ENCODE peak calls at places on chromosomes 12 and 14, in nine cellular contexts. One of them, this sample, is unnamed. For H3K4me1, the result is how much of the 10 kb centered on the place peaks cover.

GRCh38 chr12:67356400-67356799 is 87.2 kb downstream of the CAND1 start:
- DNase-seq in transverse colon: no peak
- DNase-seq in SK-N-SH: no peak
- DNase-seq in uterus: no peak
- DNase-seq in thoracic aorta: no peak
- DNase-seq in testis: no peak
- DNase-seq in colonic mucosa: no peak
- DNase-seq in heart left ventricle: no peak
- DNase-seq in endothelial cell of umbilical vein: no peak
- DNase-seq in this sample: no peak

GRCh38 chr12:2973566-2973965 is 14.4 kb downstream of the TEAD4 start:
- DNase-seq in testis: no peak
- DNase-seq in transverse colon: no peak
- DNase-seq in endothelial cell of umbilical vein: no peak
- DNase-seq in thoracic aorta: no peak
- DNase-seq in colonic mucosa: no peak
- DNase-seq in SK-N-SH: no peak
- DNase-seq in heart left ventricle: no peak
- DNase-seq in uterus: no peak
- DNase-seq in this sample: no peak

GRCh38 chr12:2492166-2492705 is 302.5 kb upstream of the FKBP4 start:
- DNase-seq in colonic mucosa: no peak
- DNase-seq in thoracic aorta: no peak
- DNase-seq in transverse colon: no peak
- DNase-seq in heart left ventricle: no peak
- DNase-seq in testis: no peak
- DNase-seq in SK-N-SH: no peak
- DNase-seq in uterus: no peak
- DNase-seq in endothelial cell of umbilical vein: no peak
- DNase-seq in this sample: no peak

GRCh38 chr14:99274346-99275221 is 2.6 kb upstream of the BCL11B start:
- DNase-seq in thoracic aorta: no peak
- DNase-seq in testis: peak
- DNase-seq in SK-N-SH: peak
- DNase-seq in transverse colon: peak
- DNase-seq in heart left ventricle: peak
- DNase-seq in endothelial cell of umbilical vein: peak
- DNase-seq in uterus: no peak
- DNase-seq in colonic mucosa: peak
- DNase-seq in this sample: no peak

GRCh38 chr14:82451675-82452074 is 918.0 kb upstream of the SEL1L start:
- DNase-seq in SK-N-SH: no peak
- DNase-seq in endothelial cell of umbilical vein: no peak
- DNase-seq in uterus: no peak
- DNase-seq in thoracic aorta: no peak
- DNase-seq in colonic mucosa: no peak
- DNase-seq in testis: no peak
- DNase-seq in heart left ventricle: no peak
- DNase-seq in transverse colon: no peak
- DNase-seq in this sample: no peak

GRCh38 chr14:26290007-26290530 is 307.8 kb downstream of the NOVA1 start:
- DNase-seq in uterus: no peak
- DNase-seq in transverse colon: no peak
- DNase-seq in thoracic aorta: no peak
- DNase-seq in endothelial cell of umbilical vein: no peak
- DNase-seq in SK-N-SH: no peak
- DNase-seq in colonic mucosa: no peak
- DNase-seq in heart left ventricle: no peak
- DNase-seq in testis: no peak
- DNase-seq in this sample: no peak

GRCh38 chr14:56002876-56003625 is 115.2 kb upstream of the PELI2 start:
- DNase-seq in testis: no peak
- DNase-seq in SK-N-SH: no peak
- DNase-seq in heart left ventricle: no peak
- DNase-seq in endothelial cell of umbilical vein: no peak
- DNase-seq in colonic mucosa: no peak
- DNase-seq in thoracic aorta: no peak
- DNase-seq in uterus: no peak
- DNase-seq in transverse colon: no peak
- DNase-seq in this sample: no peak

GRCh38 chr12:14395059-14395778 is 29.7 kb downstream of the ATF7IP start:
- DNase-seq in testis: no peak
- DNase-seq in uterus: no peak
- DNase-seq in endothelial cell of umbilical vein: no peak
- DNase-seq in thoracic aorta: no peak
- DNase-seq in colonic mucosa: no peak
- DNase-seq in heart left ventricle: no peak
- DNase-seq in transverse colon: no peak
- DNase-seq in SK-N-SH: no peak
- DNase-seq in this sample: no peak

GRCh38 chr14:103696027-103696402 is 19.2 kb downstream of the XRCC3 start:
- DNase-seq in testis: no peak
- DNase-seq in SK-N-SH: peak
- DNase-seq in colonic mucosa: no peak
- DNase-seq in thoracic aorta: no peak
- DNase-seq in transverse colon: no peak
- DNase-seq in heart left ventricle: peak
- DNase-seq in endothelial cell of umbilical vein: no peak
- DNase-seq in uterus: no peak
- DNase-seq in this sample: no peak

GRCh38 chr14:90060312-90060964 is 1.4 kb upstream of the KCNK13 start:
- DNase-seq in thoracic aorta: no peak
- DNase-seq in heart left ventricle: peak
- DNase-seq in SK-N-SH: peak
- DNase-seq in uterus: no peak
- DNase-seq in testis: peak
- DNase-seq in colonic mucosa: peak
- DNase-seq in transverse colon: peak
- DNase-seq in endothelial cell of umbilical vein: peak
- DNase-seq in this sample: no peak

GRCh38 chr14:73452341-73453191 is 5.8 kb downstream of the NUMB start:
- DNase-seq in testis: no peak
- DNase-seq in transverse colon: no peak
- DNase-seq in uterus: no peak
- DNase-seq in colonic mucosa: no peak
- DNase-seq in heart left ventricle: no peak
- DNase-seq in SK-N-SH: no peak
- DNase-seq in thoracic aorta: no peak
- DNase-seq in endothelial cell of umbilical vein: peak
- DNase-seq in this sample: no peak

GRCh38 chr12:56448860-56449621 is at the start of gene TIMELESS:
- DNase-seq in uterus: peak
- DNase-seq in SK-N-SH: peak
- DNase-seq in colonic mucosa: peak
- DNase-seq in endothelial cell of umbilical vein: peak
- DNase-seq in heart left ventricle: peak
- DNase-seq in transverse colon: peak
- DNase-seq in thoracic aorta: peak
- DNase-seq in testis: peak
- DNase-seq in this sample: peak

GRCh38 chr14:77391441-77391840 is 14.3 kb downstream of the SAMD15 start:
- DNase-seq in endothelial cell of umbilical vein: no peak
- DNase-seq in heart left ventricle: no peak
- DNase-seq in thoracic aorta: no peak
- DNase-seq in transverse colon: no peak
- DNase-seq in testis: no peak
- DNase-seq in SK-N-SH: no peak
- DNase-seq in uterus: no peak
- DNase-seq in colonic mucosa: no peak
- DNase-seq in this sample: no peak

DNA sequence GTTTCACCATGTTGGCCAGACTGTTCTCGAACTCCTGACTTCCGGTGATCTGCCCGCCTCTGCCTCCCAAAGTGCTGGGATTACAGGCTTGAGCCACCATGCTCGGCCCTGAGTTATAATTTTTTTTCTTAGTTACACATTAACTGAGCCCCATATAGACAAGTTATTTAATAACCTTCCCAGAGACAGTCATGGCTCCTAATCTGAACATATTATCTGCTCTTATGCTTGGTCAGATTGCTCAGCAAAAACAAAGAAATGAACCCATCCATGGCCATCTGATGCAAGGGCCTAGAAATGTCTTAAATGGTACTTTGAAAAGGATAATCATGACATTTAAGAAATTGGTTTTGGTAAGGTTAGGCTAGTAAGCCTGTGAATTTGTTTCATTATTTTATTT is 13.0 kb downstream of the SAMD15 start:
- DNase-seq in colonic mucosa: no peak
- DNase-seq in uterus: no peak
- DNase-seq in transverse colon: no peak
- DNase-seq in heart left ventricle: no peak
- DNase-seq in endothelial cell of umbilical vein: no peak
- DNase-seq in SK-N-SH: no peak
- DNase-seq in testis: no peak
- DNase-seq in thoracic aorta: no peak
- DNase-seq in this sample: no peak
- TF ChIP-seq CTCF in colonic mucosa: no peak
- TF ChIP-seq CTCF in uterus: no peak
- TF ChIP-seq CTCF in transverse colon: no peak
- TF ChIP-seq CTCF in heart left ventricle: no peak
- TF ChIP-seq CTCF in endothelial cell of umbilical vein: no peak
- TF ChIP-seq CTCF in SK-N-SH: no peak
- TF ChIP-seq CTCF in testis: no peak
- TF ChIP-seq CTCF in thoracic aorta: no peak
- TF ChIP-seq CTCF in this sample: no peak

DNA sequence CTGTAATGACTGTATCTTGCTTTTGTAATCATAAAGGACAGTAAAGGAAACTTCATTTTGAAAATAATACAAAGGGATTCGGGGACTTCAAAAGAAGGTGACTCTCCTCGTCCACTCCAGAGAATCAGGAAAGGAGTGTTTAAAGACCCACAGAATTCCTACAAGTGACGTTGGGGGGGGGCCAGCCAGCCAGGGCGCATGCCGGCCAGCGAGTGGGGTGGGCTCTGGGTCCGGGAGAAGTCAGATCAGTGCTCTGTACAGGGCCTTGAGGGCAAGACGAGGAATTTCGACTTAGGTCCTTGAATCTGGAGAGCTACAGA is 1.0 kb upstream of the CD9 start:
- DNase-seq in testis: no peak
- DNase-seq in SK-N-SH: no peak
- DNase-seq in transverse colon: no peak
- DNase-seq in uterus: no peak
- DNase-seq in endothelial cell of umbilical vein: no peak
- DNase-seq in colonic mucosa: no peak
- DNase-seq in heart left ventricle: no peak
- DNase-seq in thoracic aorta: no peak
- DNase-seq in this sample: no peak
- H3K4me3 ChIP-seq in testis: no peak
- H3K4me3 ChIP-seq in SK-N-SH: no peak
- H3K4me3 ChIP-seq in transverse colon: peak
- H3K4me3 ChIP-seq in uterus: peak
- H3K4me3 ChIP-seq in endothelial cell of umbilical vein: peak
- H3K4me3 ChIP-seq in colonic mucosa: peak
- H3K4me3 ChIP-seq in heart left ventricle: no peak
- H3K4me3 ChIP-seq in thoracic aorta: peak
- H3K4me3 ChIP-seq in this sample: peak

DNA sequence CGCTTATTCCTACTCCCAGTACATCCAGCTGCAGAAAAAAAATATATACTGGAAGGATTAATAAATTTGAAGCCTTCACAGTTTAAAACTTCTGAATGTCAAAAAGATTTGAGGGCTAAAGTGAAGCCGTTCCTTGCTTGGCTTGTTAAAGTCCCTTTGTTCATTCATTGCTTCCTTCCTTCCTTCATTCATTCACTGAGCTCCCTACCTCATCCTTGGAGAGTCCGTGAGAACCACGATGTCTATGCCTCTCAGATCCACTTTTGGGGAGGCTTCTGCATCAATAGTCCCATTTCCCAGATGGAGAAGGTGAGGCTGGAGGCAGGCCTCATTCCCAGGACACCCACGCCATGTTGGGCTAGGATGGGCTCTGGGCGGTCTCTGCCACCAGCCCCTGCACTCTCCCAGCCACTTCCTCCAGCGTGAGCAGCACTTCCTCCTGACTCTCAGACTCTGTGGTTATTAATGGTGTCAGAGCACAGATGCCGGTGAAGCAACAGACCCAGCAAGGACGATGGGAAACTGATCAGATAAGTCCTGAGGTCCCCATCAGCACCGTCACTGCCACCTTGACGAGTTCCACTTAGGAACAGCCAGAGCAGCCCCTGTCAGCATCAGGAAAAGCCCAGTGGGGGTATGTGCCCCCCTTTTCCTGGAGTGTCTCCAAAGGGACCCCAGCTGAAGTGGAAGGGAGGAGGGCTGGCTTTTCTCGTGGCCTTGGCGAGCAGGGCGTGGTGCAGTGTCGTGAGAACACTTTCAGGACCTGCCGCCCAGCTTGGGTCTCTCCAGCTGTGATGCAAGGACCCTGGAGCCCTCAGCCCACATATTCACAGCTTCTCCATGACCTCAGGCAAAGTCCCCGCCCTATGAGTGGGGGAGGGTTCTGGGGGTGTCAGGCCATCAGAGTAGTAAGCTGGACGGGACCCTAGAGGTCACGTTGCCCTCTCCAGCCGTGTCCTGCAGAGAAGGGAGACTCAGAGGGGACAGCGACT is 21.2 kb downstream of the ASB2 start:
- DNase-seq in endothelial cell of umbilical vein: no peak
- DNase-seq in colonic mucosa: no peak
- DNase-seq in thoracic aorta: no peak
- DNase-seq in transverse colon: peak
- DNase-seq in SK-N-SH: peak
- DNase-seq in testis: no peak
- DNase-seq in heart left ventricle: no peak
- DNase-seq in uterus: no peak
- DNase-seq in this sample: no peak
- H3K4me1 ChIP-seq in endothelial cell of umbilical vein: under half
- H3K4me1 ChIP-seq in colonic mucosa: under half
- H3K4me1 ChIP-seq in thoracic aorta: under half
- H3K4me1 ChIP-seq in transverse colon: under half
- H3K4me1 ChIP-seq in SK-N-SH: under half
- H3K4me1 ChIP-seq in testis: under half
- H3K4me1 ChIP-seq in heart left ventricle: under half
- H3K4me1 ChIP-seq in uterus: under half
- H3K4me1 ChIP-seq in this sample: half or more

DNA sequence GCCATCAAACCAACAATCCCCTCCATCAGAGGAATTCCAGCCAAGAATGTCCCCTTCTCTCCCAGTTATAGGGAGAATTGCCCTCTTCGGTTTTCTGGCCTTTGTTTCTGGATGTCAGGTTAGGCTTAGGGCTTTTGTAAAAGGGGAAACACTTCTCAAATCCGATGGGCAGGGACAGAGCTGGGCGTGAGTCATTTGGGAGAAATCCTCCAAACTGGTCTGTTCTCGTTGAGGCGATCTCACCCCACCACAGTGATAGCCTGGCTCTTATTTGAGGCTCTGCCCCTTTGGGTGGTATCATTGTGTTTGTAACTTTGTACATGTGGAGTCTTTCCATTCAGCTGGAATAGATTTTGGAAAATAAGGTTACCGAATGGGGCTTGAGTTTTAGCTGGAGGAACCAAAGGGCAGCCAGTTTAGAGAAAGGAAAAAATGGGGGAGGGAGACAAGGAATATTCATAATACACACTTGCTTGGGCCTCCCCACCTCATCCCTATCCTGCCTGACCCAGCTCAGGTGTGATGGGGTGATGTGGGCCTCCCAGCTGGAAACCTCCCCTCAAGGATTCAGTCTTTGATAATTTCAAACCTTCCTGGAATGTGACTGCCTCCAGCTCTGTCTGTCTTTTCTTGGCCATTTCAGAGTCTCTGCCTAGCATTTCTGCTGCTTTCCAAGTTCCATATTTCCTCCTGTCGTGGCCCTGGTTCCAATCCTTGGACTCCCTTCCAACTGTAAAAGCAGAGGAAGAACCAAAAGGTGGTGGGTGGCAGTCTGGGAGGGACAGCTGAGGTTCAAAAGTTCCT is 7.5 kb downstream of the HOXC4 start:
- DNase-seq in colonic mucosa: no peak
- DNase-seq in endothelial cell of umbilical vein: no peak
- DNase-seq in uterus: no peak
- DNase-seq in heart left ventricle: no peak
- DNase-seq in thoracic aorta: no peak
- DNase-seq in testis: no peak
- DNase-seq in SK-N-SH: no peak
- DNase-seq in transverse colon: no peak
- DNase-seq in this sample: no peak
- TF ChIP-seq CTCF in colonic mucosa: no peak
- TF ChIP-seq CTCF in endothelial cell of umbilical vein: no peak
- TF ChIP-seq CTCF in uterus: no peak
- TF ChIP-seq CTCF in heart left ventricle: no peak
- TF ChIP-seq CTCF in thoracic aorta: no peak
- TF ChIP-seq CTCF in testis: no peak
- TF ChIP-seq CTCF in SK-N-SH: no peak
- TF ChIP-seq CTCF in transverse colon: no peak
- TF ChIP-seq CTCF in this sample: no peak

This sample was measured in right atrium auricular region.